ENCODE peak calls at places on chromosomes 3 and 15, in four cellular contexts. G is Panc1, J is GM23338, R is K562. Q is an unnamed sample.

GRCh38 chr3:37922721-37923575 is 61.3 kb downstream of the CTDSPL start:
- DNase-seq in G (no peak), J (no peak), R (no peak), Q (no peak)

GRCh38 chr15:60656491-60657284 is 177.7 kb upstream of the ICE2 start:
- DNase-seq in R (no peak), G (no peak), J (no peak), Q (no peak)

GRCh38 chr3:133366921-133367320 is 32.9 kb upstream of the BFSP2 start:
- DNase-seq in R (no peak), J (no peak), G (no peak), Q (no peak)

GRCh38 chr3:10918011-10918410 is 74.5 kb upstream of the SLC6A1 start:
- DNase-seq in J (no peak), R (no peak), G (no peak), Q (no peak)

GRCh38 chr3:134874737-134875413 is 79.8 kb downstream of the EPHB1 start:
- DNase-seq in J (no peak), R (no peak), G (no peak), Q (no peak)

GRCh38 chr3:15797600-15798303 is at the start of gene ANKRD28:
- DNase-seq in J (peak; percentile 55), R (peak; percentile 33), G (peak; percentile 83), Q (peak; percentile 66)

GRCh38 chr3:151314132-151314531 is 2.5 kb downstream of the GPR87 start:
- DNase-seq in J (no peak), R (no peak), G (no peak), Q (no peak)

GRCh38 chr3:152589644-152590043 is 245.3 kb upstream of the P2RY1 start:
- DNase-seq in R (no peak), G (no peak), J (no peak), Q (no peak)

GRCh38 chr15:77851696-77852095 is 219.0 kb upstream of the LINGO1 start:
- DNase-seq in J (no peak), R (no peak), G (no peak), Q (no peak)

GRCh38 chr3:58111513-58112184 is 99.1 kb downstream of the DNASE1L3 start:
- DNase-seq in J (no peak), R (no peak), G (no peak), Q (no peak)

GRCh38 chr3:147945968-147946519 is 536.9 kb downstream of the ZIC1 start:
- DNase-seq in G (peak; percentile 42), J (peak; percentile 65), R (no peak), Q (no peak)

GRCh38 chr3:155491696-155492095 is 198.2 kb upstream of the STRIT1 start:
- DNase-seq in R (no peak), G (no peak), J (no peak), Q (no peak)

GRCh38 chr3:60755094-60755493 is 496.2 kb downstream of the FHIT start:
- DNase-seq in J (peak; percentile 84), G (no peak), R (no peak), Q (no peak)

GRCh38 chr15:95988574-95988887 is 342.0 kb upstream of the NR2F2 start:
- DNase-seq in J (peak; percentile 4), R (no peak), G (no peak), Q (peak; percentile 28)

GRCh38 chr3:150303776-150304175 is 104.3 kb upstream of the TSC22D2 start:
- DNase-seq in G (no peak), J (peak; percentile 66), R (peak; percentile 14), Q (no peak)

GRCh38 chr3:81916890-81917289 is 155.4 kb upstream of the GBE1 start:
- DNase-seq in G (no peak), J (no peak), R (no peak), Q (no peak)

GRCh38 chr3:123831420-123831819 is 52.7 kb downstream of the MYLK start:
- DNase-seq in G (no peak), R (no peak), J (no peak), Q (no peak)

GRCh38 chr3:114827495-114827894 is 319.6 kb downstream of the ZBTB20 start:
- DNase-seq in J (peak; percentile 80), R (peak; percentile 31), G (peak; percentile 22), Q (peak; percentile 19)

GRCh38 chr3:86960551-86960950 is 30.4 kb downstream of the VGLL3 start:
- DNase-seq in G (no peak), J (no peak), R (no peak), Q (no peak)

GRCh38 chr3:80190051-80190450 is 422.3 kb upstream of the ROBO1 start:
- DNase-seq in R (no peak), J (peak; percentile 24), G (peak; percentile 72), Q (no peak)

GRCh38 chr3:13278783-13279531 is 141.2 kb downstream of the NUP210 start:
- DNase-seq in J (no peak), R (no peak), G (no peak), Q (no peak)

GRCh38 chr3:158058775-158059174 is 47.4 kb downstream of the SHOX2 start:
- DNase-seq in G (no peak), R (no peak), J (no peak), Q (no peak)

GRCh38 chr3:86245360-86245759 is 745.6 kb downstream of the VGLL3 start:
- DNase-seq in R (no peak), G (no peak), J (peak; percentile 55), Q (no peak)

GRCh38 chr3:141498592-141499223 is 11.9 kb downstream of the RASA2 start:
- DNase-seq in G (no peak), J (peak; percentile 12), R (no peak), Q (peak; percentile 96)

GRCh38 chr3:16101295-16102186 is 72.9 kb upstream of the GALNT15 start:
- DNase-seq in R (no peak), J (no peak), G (no peak), Q (no peak)

GRCh38 chr15:31010036-31010435 is 18.6 kb upstream of the MTMR10 start:
- DNase-seq in R (no peak), G (no peak), J (no peak), Q (no peak)

GRCh38 chr3:13597661-13598060 is 48.7 kb downstream of the FBLN2 start:
- DNase-seq in J (no peak), R (no peak), G (no peak), Q (no peak)

GRCh38 chr3:120498947-120499346 is 48.2 kb upstream of the FSTL1 start:
- DNase-seq in R (no peak), G (no peak), J (peak; percentile 83), Q (no peak)

GRCh38 chr3:87553058-87553457 is 276.7 kb upstream of the POU1F1 start:
- DNase-seq in J (no peak), R (no peak), G (no peak), Q (no peak)

GRCh38 chr3:73502609-73503560 is 121.9 kb downstream of the PDZRN3 start:
- DNase-seq in G (peak; percentile 22), J (peak; percentile 86), R (peak; percentile 55), Q (peak; percentile 38)

GRCh38 chr3:183378008-183378407 is 50.4 kb downstream of the MCF2L2 start:
- DNase-seq in R (no peak), G (no peak), J (no peak), Q (no peak)

GRCh38 chr3:12253521-12253920 is 35.3 kb upstream of the PPARG start:
- DNase-seq in J (no peak), R (no peak), G (no peak), Q (no peak)

GRCh38 chr3:64053581-64053980 is 30.3 kb upstream of the PSMD6 start:
- DNase-seq in J (no peak), R (no peak), G (no peak), Q (no peak)

GRCh38 chr3:31546152-31546551 is 13.4 kb downstream of the STT3B start:
- DNase-seq in J (peak; percentile 39), R (no peak), G (no peak), Q (no peak)

GRCh38 chr3:31546725-31547124 is 14.0 kb downstream of the STT3B start:
- DNase-seq in G (no peak), R (no peak), J (no peak), Q (no peak)

GRCh38 chr3:31542246-31542645 is 9.5 kb downstream of the STT3B start:
- DNase-seq in G (no peak), R (no peak), J (no peak), Q (no peak)

GRCh38 chr3:31543375-31543774 is 10.7 kb downstream of the STT3B start:
- DNase-seq in R (no peak), G (no peak), J (no peak), Q (no peak)

DNA sequence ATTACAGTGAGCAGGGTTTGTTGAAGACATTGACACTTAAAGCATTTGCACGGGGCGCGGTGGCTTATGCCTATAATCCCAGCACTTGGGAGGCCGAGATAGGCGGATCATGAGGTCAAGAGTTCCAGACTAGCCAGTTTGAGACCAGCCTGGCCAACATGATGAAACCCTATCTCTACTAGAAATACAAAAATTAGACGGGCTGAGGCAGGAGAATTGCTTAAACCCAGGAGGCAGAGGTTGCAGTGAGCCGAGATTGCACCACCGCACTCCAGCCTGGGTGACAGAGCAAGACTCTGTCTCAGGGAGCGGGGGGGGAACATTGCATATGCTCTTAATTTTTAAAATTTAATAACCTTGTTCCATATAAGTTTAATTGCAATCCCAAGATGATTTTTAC is 11.9 kb downstream of the STT3B start:
- DNase-seq in R (no peak), J (no peak), G (no peak), Q (no peak)
- H3K27ac ChIP-seq in R (no peak overlapping the region), J (no peak overlapping the region), G (no peak overlapping the region), Q (peak overlapping the region; percentile 23)

GRCh38 chr15:92614301-92614700 is 41.3 kb downstream of the FAM174B start:
- DNase-seq in J (no peak), G (no peak), R (no peak), Q (no peak)
- TF ChIP-seq REST in J (no peak), G (no peak), R (no peak), Q (no peak)

DNA sequence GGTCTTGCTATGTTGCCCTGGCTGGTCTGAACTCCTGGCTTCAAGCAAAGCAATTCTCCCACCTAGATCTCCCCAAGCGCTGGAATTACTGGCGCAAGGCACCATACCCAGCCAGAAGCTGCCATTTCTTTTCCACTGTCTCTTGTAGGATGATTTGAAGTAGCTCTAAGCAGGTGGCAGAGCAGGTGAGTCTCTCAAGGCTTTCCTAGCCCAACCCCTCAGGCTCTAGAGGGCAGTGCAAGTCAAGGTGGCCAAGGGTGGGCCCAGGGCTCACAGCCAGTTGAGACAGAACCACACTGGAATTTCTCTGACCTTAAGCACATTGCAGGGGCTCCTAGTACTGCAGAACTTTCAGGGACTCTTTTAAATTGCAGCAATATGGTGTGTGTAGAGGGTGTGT is 15.6 kb upstream of the DAG1 start:
- DNase-seq in G (no peak), J (peak; percentile 95), R (peak; percentile 25), Q (no peak)
- TF ChIP-seq CTCF in G (no peak), J (peak; percentile 99), R (peak; percentile 71), Q (no peak)

GRCh38 chr15:64247906-64248541 is 85.2 kb upstream of the PPIB start:
- DNase-seq in R (peak; percentile 45), G (peak; percentile 92), J (peak; percentile 79), Q (peak; percentile 43)
- H3K27ac ChIP-seq in R (peak overlapping the region; percentile 84), G (peak overlapping the region; percentile 84), J (peak overlapping the region; percentile 88), Q (peak overlapping the region; percentile 52)

GRCh38 chr15:58639002-58639756 is 110.3 kb downstream of the ADAM10 start:
- DNase-seq in R (no peak), G (no peak), J (no peak), Q (no peak)
- TF ChIP-seq REST in R (no peak), G (no peak), J (no peak), Q (no peak)

GRCh38 chr15:63986185-63986680 is 60.1 kb downstream of the DAPK2 start:
- DNase-seq in R (no peak), G (no peak), J (no peak), Q (no peak)

GRCh38 chr15:63985221-63986184 is 60.8 kb downstream of the DAPK2 start:
- DNase-seq in G (no peak), R (no peak), J (no peak), Q (no peak)

GRCh38 chr15:63982381-63982854 is 63.9 kb downstream of the DAPK2 start:
- DNase-seq in G (no peak), R (no peak), J (no peak), Q (no peak)

GRCh38 chr15:63983071-63983711 is 63.1 kb downstream of the DAPK2 start:
- DNase-seq in R (no peak), J (no peak), G (no peak), Q (no peak)

GRCh38 chr15:63984331-63984730 is 62.0 kb downstream of the DAPK2 start:
- DNase-seq in R (no peak), J (no peak), G (no peak), Q (no peak)
- TF ChIP-seq CTCF in R (no peak), J (no peak), G (no peak), Q (no peak)

Q was measured in HL-60.